ENCODE peak calls at places on chromosomes 2 and 18, in nine cellular contexts. Y, K, S, U, B, J, Q, I and L are unnamed samples.

GRCh38 chr2:151977631-151978030 is 121.2 kb downstream of the CACNB4 start:
- DNase-seq in B (no peak), J (no peak), U (no peak), K (no peak), Q (no peak), I (no peak), Y (no peak), S (no peak), L (no peak)

GRCh38 chr2:17912266-17912691 is 33.8 kb downstream of the KCNS3 start:
- DNase-seq in Q (peak; percentile 54), I (no peak), S (no peak), Y (no peak), U (no peak), K (no peak), J (no peak), B (no peak), L (no peak)

GRCh38 chr2:120094795-120095194 is 81.9 kb downstream of the EPB41L5 start:
- DNase-seq in Q (no peak), U (no peak), B (no peak), I (no peak), K (no peak), Y (no peak), J (no peak), S (no peak), L (no peak)

GRCh38 chr2:142592171-142592570 is 285.3 kb upstream of the KYNU start:
- DNase-seq in Y (no peak), S (no peak), U (no peak), Q (no peak), I (no peak), J (no peak), K (no peak), B (no peak), L (no peak)

GRCh38 chr2:190415794-190416729 is 7.9 kb downstream of the MFSD6 start:
- DNase-seq in K (no peak), Y (no peak), S (no peak), U (no peak), I (no peak), B (no peak), J (no peak), Q (no peak), L (peak; percentile 64)

GRCh38 chr2:101120124-101120996 is 30.8 kb downstream of the TBC1D8 start:
- DNase-seq in J (no peak), S (peak; percentile 39), Y (peak; percentile 95), K (no peak), I (no peak), U (peak; percentile 71), B (peak; percentile 84), Q (no peak), L (no peak)

GRCh38 chr2:159035790-159036411 is 67.5 kb downstream of the TANC1 start:
- DNase-seq in J (no peak), B (no peak), Q (no peak), S (peak; percentile 42), I (peak; percentile 37), K (no peak), U (no peak), Y (peak; percentile 64), L (no peak)

GRCh38 chr2:101846973-101847372 is 144.8 kb upstream of the IL1R2 start:
- DNase-seq in I (no peak), B (no peak), U (no peak), J (no peak), S (no peak), Q (no peak), Y (no peak), K (no peak), L (no peak)

GRCh38 chr2:100786297-100786658 is 33.7 kb upstream of the NPAS2 start:
- DNase-seq in U (peak; percentile 52), Y (peak; percentile 31), K (no peak), Q (no peak), I (no peak), S (peak; percentile 86), B (no peak), J (no peak), L (no peak)

GRCh38 chr18:13580351-13580750 is 146.0 kb downstream of the FAM210A start:
- DNase-seq in I (no peak), Y (no peak), B (no peak), K (no peak), J (no peak), U (no peak), Q (no peak), S (no peak), L (no peak)

GRCh38 chr18:8424481-8424880 is 184.8 kb upstream of the RAB12 start:
- DNase-seq in U (no peak), I (no peak), B (no peak), Y (no peak), K (no peak), Q (no peak), J (no peak), S (no peak), L (no peak)

GRCh38 chr2:71071681-71072398 is 3.4 kb downstream of the NAGK start:
- DNase-seq in B (peak; percentile 66), Y (no peak), U (no peak), J (peak; percentile 57), S (no peak), K (no peak), I (no peak), Q (peak; percentile 86), L (peak; percentile 48)

GRCh38 chr18:13514558-13514957 is 211.8 kb downstream of the FAM210A start:
- DNase-seq in Y (no peak), I (no peak), Q (no peak), J (no peak), S (no peak), U (no peak), B (no peak), K (no peak), L (no peak)

GRCh38 chr2:204691911-204692510 is 146.7 kb downstream of the PARD3B start:
- DNase-seq in Q (no peak), K (peak; percentile 44), S (peak; percentile 90), Y (peak; percentile 86), I (peak; percentile 81), B (peak; percentile 75), J (no peak), U (peak; percentile 51), L (peak; percentile 13)

GRCh38 chr2:159516241-159516758 is 100.0 kb downstream of the BAZ2B start:
- DNase-seq in Q (peak; percentile 61), K (peak; percentile 6), Y (peak; percentile 67), J (no peak), U (no peak), I (peak; percentile 7), S (peak; percentile 18), B (no peak), L (peak; percentile 70)

GRCh38 chr2:240069846-240070245 is 16.5 kb upstream of the OR6B3 start:
- DNase-seq in B (no peak), U (no peak), S (no peak), J (no peak), I (no peak), Y (no peak), Q (no peak), K (no peak), L (no peak)

GRCh38 chr2:30106543-30106942 is 40.3 kb upstream of the YPEL5 start:
- DNase-seq in I (no peak), J (no peak), S (peak; percentile 68), U (no peak), K (no peak), Q (no peak), B (no peak), Y (peak; percentile 13), L (no peak)

GRCh38 chr2:178871536-178871935 is 64.3 kb upstream of the TTN start:
- DNase-seq in S (no peak), I (no peak), J (no peak), B (no peak), Q (no peak), U (no peak), K (no peak), Y (no peak), L (peak; percentile 57)

GRCh38 chr2:98479959-98480524 is 35.4 kb downstream of the INPP4A start:
- DNase-seq in J (no peak), U (peak; percentile 64), Q (no peak), I (no peak), K (no peak), Y (no peak), S (peak; percentile 64), B (peak; percentile 84), L (no peak)

GRCh38 chr18:50638623-50639398 is 78.9 kb downstream of the MAPK4 start:
- DNase-seq in B (no peak), Q (no peak), U (no peak), K (no peak), J (no peak), S (no peak), I (peak; percentile 60), Y (no peak), L (no peak)

GRCh38 chr2:218152172-218152571 is 14.6 kb downstream of the CXCR1 start:
- DNase-seq in Y (no peak), S (no peak), K (no peak), B (no peak), I (no peak), Q (no peak), U (no peak), J (no peak), L (no peak)

GRCh38 chr2:229407170-229407569 is 136.1 kb upstream of the PID1 start:
- DNase-seq in Q (no peak), B (peak; percentile 94), J (no peak), Y (peak; percentile 90), K (no peak), S (peak; percentile 82), I (no peak), U (peak; percentile 68), L (no peak)

GRCh38 chr2:152347076-152347475 is 12.1 kb downstream of the FMNL2 start:
- DNase-seq in B (no peak), K (no peak), S (peak; percentile 89), Y (no peak), J (no peak), I (no peak), U (no peak), Q (no peak), L (no peak)

GRCh38 chr2:64143154-64144056 is 815 bp downstream of the PELI1 start:
- DNase-seq in Y (peak; percentile 28), J (peak; percentile 65), I (peak; percentile 24), K (peak; percentile 62), U (no peak), S (peak; percentile 25), B (peak; percentile 66), Q (peak; percentile 51), L (peak; percentile 70)

GRCh38 chr18:27017901-27018500 is 152.5 kb upstream of the AQP4 start:
- DNase-seq in I (peak; percentile 28), J (no peak), B (no peak), U (no peak), K (no peak), Y (peak; percentile 13), S (no peak), Q (no peak), L (no peak)

GRCh38 chr2:9975805-9976447 is 24.4 kb downstream of the GRHL1 start:
- DNase-seq in Q (no peak), Y (peak; percentile 89), K (no peak), J (no peak), I (no peak), B (no peak), S (peak; percentile 94), U (no peak), L (no peak)

GRCh38 chr2:227513113-227513512 is 41.2 kb downstream of the AGFG1 start:
- DNase-seq in S (no peak), Y (no peak), I (no peak), B (no peak), J (no peak), U (no peak), K (no peak), Q (no peak), L (no peak)

GRCh38 chr18:79911871-79912270 is 39.6 kb downstream of the SLC66A2 start:
- DNase-seq in Y (no peak), I (no peak), J (peak; percentile 38), B (peak; percentile 58), Q (no peak), S (no peak), U (no peak), K (no peak), L (no peak)

GRCh38 chr18:24068945-24069693 is 54.6 kb downstream of the TTC39C start:
- DNase-seq in S (peak; percentile 42), Y (no peak), J (no peak), B (no peak), I (no peak), U (no peak), Q (no peak), K (no peak), L (no peak)

GRCh38 chr2:96522304-96523203 is 14.0 kb upstream of the ARID5A start:
- DNase-seq in B (peak; percentile 37), S (no peak), I (no peak), J (no peak), U (no peak), K (no peak), Y (no peak), Q (no peak), L (no peak)

GRCh38 chr2:77640924-77641323 is 118.7 kb upstream of the LRRTM4 start:
- DNase-seq in K (no peak), B (no peak), S (no peak), U (no peak), Y (no peak), I (no peak), J (no peak), Q (no peak), L (no peak)